ENCODE peak calls at places on chromosomes 16 and 17, in six cellular contexts. P, G, H, D, O and U are unnamed samples.

GRCh38 chr16:81143921-81144471 is 47.8 kb upstream of the GCSH start:
- DNase-seq in H (no peak), O (no peak), D (no peak), G (no peak), P (no peak), U (no peak)

GRCh38 chr17:29621751-29622194 is 939 bp downstream of the CORO6 start:
- DNase-seq in G (no peak), O (no peak), P (no peak), D (peak), H (no peak), U (no peak)

GRCh38 chr17:81329279-81329926 is 34.3 kb upstream of the SLC38A10 start:
- DNase-seq in G (no peak), P (peak), H (no peak), D (peak), O (no peak), U (peak)

GRCh38 chr16:74372953-74373846 is 2.9 kb upstream of the NPIPB15 start:
- DNase-seq in D (no peak), G (no peak), O (no peak), P (no peak), H (no peak), U (no peak)

GRCh38 chr17:51298508-51299371 is 38.4 kb downstream of the UTP18 start:
- DNase-seq in O (no peak), H (no peak), G (no peak), P (peak), D (peak), U (no peak)

GRCh38 chr17:56876766-56877179 is 37.1 kb downstream of the TRIM25 start:
- DNase-seq in P (no peak), O (no peak), D (no peak), H (no peak), G (no peak), U (no peak)

GRCh38 chr16:74577882-74578366 is 29.0 kb downstream of the GLG1 start:
- DNase-seq in P (peak), O (no peak), D (peak), H (no peak), G (no peak), U (no peak)

GRCh38 chr17:40486513-40487370 is 14.7 kb downstream of the TNS4 start:
- DNase-seq in P (peak), D (peak), H (no peak), O (no peak), G (no peak), U (no peak)

GRCh38 chr17:78473951-78474630 is 95.6 kb downstream of the PGS1 start:
- DNase-seq in G (no peak), P (no peak), H (no peak), D (no peak), O (no peak), U (no peak)

GRCh38 chr17:50511058-50511457 is 2.8 kb downstream of the MYCBPAP start:
- DNase-seq in P (peak), G (no peak), H (peak), O (no peak), D (peak), U (no peak)